ENCODE peak calls at places on chromosomes 11 and 22, in ten cellular contexts. One of them, this sample, is unnamed.

GRCh38 chr22:41217553-41218157 is 12.5 kb downstream of the L3MBTL2 start:
- DNase-seq in BE2C: peak; percentile 69
- DNase-seq in activated T-cell treated with anti-CD3 and anti-CD28 coated beads for 1 hour: no peak
- DNase-seq in stomach: peak; percentile 42
- DNase-seq in kidney: peak; percentile 91
- DNase-seq in transverse colon: peak; percentile 56
- DNase-seq in HepG2: no peak
- DNase-seq in NCI-H2081: no peak
- DNase-seq in NCI-H1105 treated with DMSO at 0.1 percent for 48 hours: peak; percentile 77
- DNase-seq in NCI-H1436: peak; percentile 33
- DNase-seq in this sample: peak; percentile 67

GRCh38 chr11:34948721-34949120 is 32.3 kb downstream of the PDHX start:
- DNase-seq in BE2C: no peak
- DNase-seq in NCI-H2081: no peak
- DNase-seq in kidney: no peak
- DNase-seq in stomach: no peak
- DNase-seq in NCI-H1105 treated with DMSO at 0.1 percent for 48 hours: no peak
- DNase-seq in HepG2: no peak
- DNase-seq in activated T-cell treated with anti-CD3 and anti-CD28 coated beads for 1 hour: no peak
- DNase-seq in NCI-H1436: no peak
- DNase-seq in transverse colon: no peak
- DNase-seq in this sample: no peak

GRCh38 chr22:47593911-47594311 is 831.5 kb downstream of the TBC1D22A start:
- DNase-seq in activated T-cell treated with anti-CD3 and anti-CD28 coated beads for 1 hour: no peak
- DNase-seq in stomach: peak; percentile 20
- DNase-seq in HepG2: no peak
- DNase-seq in NCI-H1105 treated with DMSO at 0.1 percent for 48 hours: no peak
- DNase-seq in transverse colon: no peak
- DNase-seq in kidney: no peak
- DNase-seq in BE2C: no peak
- DNase-seq in NCI-H2081: no peak
- DNase-seq in NCI-H1436: no peak
- DNase-seq in this sample: no peak

GRCh38 chr11:131413217-131413616 is 42.8 kb downstream of the NTM start:
- DNase-seq in NCI-H1105 treated with DMSO at 0.1 percent for 48 hours: no peak
- DNase-seq in activated T-cell treated with anti-CD3 and anti-CD28 coated beads for 1 hour: no peak
- DNase-seq in transverse colon: no peak
- DNase-seq in HepG2: no peak
- DNase-seq in NCI-H2081: no peak
- DNase-seq in BE2C: no peak
- DNase-seq in stomach: no peak
- DNase-seq in NCI-H1436: no peak
- DNase-seq in kidney: no peak
- DNase-seq in this sample: no peak

GRCh38 chr11:107696140-107696539 is 15.7 kb downstream of the SLN start:
- DNase-seq in NCI-H1105 treated with DMSO at 0.1 percent for 48 hours: no peak
- DNase-seq in transverse colon: no peak
- DNase-seq in NCI-H2081: no peak
- DNase-seq in BE2C: no peak
- DNase-seq in kidney: no peak
- DNase-seq in NCI-H1436: no peak
- DNase-seq in HepG2: no peak
- DNase-seq in activated T-cell treated with anti-CD3 and anti-CD28 coated beads for 1 hour: no peak
- DNase-seq in stomach: no peak
- DNase-seq in this sample: no peak

GRCh38 chr11:62558669-62559068 is 12.1 kb upstream of the AHNAK start:
- DNase-seq in stomach: no peak
- DNase-seq in BE2C: no peak
- DNase-seq in activated T-cell treated with anti-CD3 and anti-CD28 coated beads for 1 hour: no peak
- DNase-seq in transverse colon: no peak
- DNase-seq in HepG2: no peak
- DNase-seq in NCI-H1436: no peak
- DNase-seq in kidney: peak; percentile 65
- DNase-seq in NCI-H1105 treated with DMSO at 0.1 percent for 48 hours: no peak
- DNase-seq in NCI-H2081: no peak
- DNase-seq in this sample: no peak

GRCh38 chr11:31844351-31844750 is 33.2 kb upstream of the PAX6 start:
- DNase-seq in BE2C: no peak
- DNase-seq in kidney: no peak
- DNase-seq in transverse colon: no peak
- DNase-seq in HepG2: no peak
- DNase-seq in stomach: no peak
- DNase-seq in activated T-cell treated with anti-CD3 and anti-CD28 coated beads for 1 hour: no peak
- DNase-seq in NCI-H1436: no peak
- DNase-seq in NCI-H1105 treated with DMSO at 0.1 percent for 48 hours: no peak
- DNase-seq in NCI-H2081: no peak
- DNase-seq in this sample: no peak

GRCh38 chr22:44309137-44309536 is 3.6 kb downstream of the SHISAL1 start:
- DNase-seq in transverse colon: peak; percentile 43
- DNase-seq in HepG2: no peak
- DNase-seq in activated T-cell treated with anti-CD3 and anti-CD28 coated beads for 1 hour: no peak
- DNase-seq in kidney: no peak
- DNase-seq in stomach: no peak
- DNase-seq in NCI-H1436: no peak
- DNase-seq in NCI-H2081: no peak
- DNase-seq in BE2C: peak; percentile 29
- DNase-seq in NCI-H1105 treated with DMSO at 0.1 percent for 48 hours: no peak
- DNase-seq in this sample: no peak

GRCh38 chr22:48052621-48052890 is 1290.1 kb downstream of the TBC1D22A start:
- DNase-seq in activated T-cell treated with anti-CD3 and anti-CD28 coated beads for 1 hour: no peak
- DNase-seq in kidney: no peak
- DNase-seq in stomach: no peak
- DNase-seq in NCI-H1105 treated with DMSO at 0.1 percent for 48 hours: no peak
- DNase-seq in NCI-H2081: no peak
- DNase-seq in BE2C: no peak
- DNase-seq in HepG2: no peak
- DNase-seq in transverse colon: no peak
- DNase-seq in NCI-H1436: no peak
- DNase-seq in this sample: no peak

GRCh38 chr11:131849485-131849884 is 479.1 kb downstream of the NTM start:
- DNase-seq in stomach: no peak
- DNase-seq in NCI-H1105 treated with DMSO at 0.1 percent for 48 hours: no peak
- DNase-seq in kidney: no peak
- DNase-seq in BE2C: no peak
- DNase-seq in activated T-cell treated with anti-CD3 and anti-CD28 coated beads for 1 hour: no peak
- DNase-seq in transverse colon: no peak
- DNase-seq in HepG2: no peak
- DNase-seq in NCI-H2081: no peak
- DNase-seq in NCI-H1436: no peak
- DNase-seq in this sample: no peak

GRCh38 chr11:64334764-64335741 is 5.0 kb upstream of the CCDC88B start:
- DNase-seq in HepG2: peak; percentile 85
- DNase-seq in activated T-cell treated with anti-CD3 and anti-CD28 coated beads for 1 hour: no peak
- DNase-seq in NCI-H1436: peak; percentile 72
- DNase-seq in transverse colon: peak; percentile 78
- DNase-seq in BE2C: peak; percentile 71
- DNase-seq in NCI-H2081: no peak
- DNase-seq in stomach: peak; percentile 57
- DNase-seq in kidney: peak; percentile 91
- DNase-seq in NCI-H1105 treated with DMSO at 0.1 percent for 48 hours: peak; percentile 30
- DNase-seq in this sample: peak; percentile 63

GRCh38 chr11:59574467-59574866 is 41.1 kb downstream of the OSBP start:
- DNase-seq in NCI-H2081: no peak
- DNase-seq in stomach: no peak
- DNase-seq in NCI-H1105 treated with DMSO at 0.1 percent for 48 hours: no peak
- DNase-seq in transverse colon: no peak
- DNase-seq in HepG2: no peak
- DNase-seq in NCI-H1436: no peak
- DNase-seq in BE2C: no peak
- DNase-seq in activated T-cell treated with anti-CD3 and anti-CD28 coated beads for 1 hour: no peak
- DNase-seq in kidney: no peak
- DNase-seq in this sample: no peak

GRCh38 chr11:107477820-107478219 is 20.2 kb upstream of the CWF19L2 start:
- DNase-seq in NCI-H1436: no peak
- DNase-seq in NCI-H2081: no peak
- DNase-seq in HepG2: no peak
- DNase-seq in BE2C: no peak
- DNase-seq in stomach: no peak
- DNase-seq in activated T-cell treated with anti-CD3 and anti-CD28 coated beads for 1 hour: no peak
- DNase-seq in kidney: no peak
- DNase-seq in NCI-H1105 treated with DMSO at 0.1 percent for 48 hours: no peak
- DNase-seq in transverse colon: no peak
- DNase-seq in this sample: no peak

GRCh38 chr11:35905901-35906661 is 37.8 kb upstream of the LDLRAD3 start:
- DNase-seq in kidney: no peak
- DNase-seq in NCI-H1105 treated with DMSO at 0.1 percent for 48 hours: no peak
- DNase-seq in BE2C: no peak
- DNase-seq in stomach: no peak
- DNase-seq in NCI-H2081: no peak
- DNase-seq in activated T-cell treated with anti-CD3 and anti-CD28 coated beads for 1 hour: no peak
- DNase-seq in transverse colon: no peak
- DNase-seq in HepG2: no peak
- DNase-seq in NCI-H1436: no peak
- DNase-seq in this sample: no peak

GRCh38 chr11:12606597-12606996 is 67.6 kb upstream of the TEAD1 start:
- DNase-seq in BE2C: no peak
- DNase-seq in transverse colon: no peak
- DNase-seq in kidney: no peak
- DNase-seq in activated T-cell treated with anti-CD3 and anti-CD28 coated beads for 1 hour: no peak
- DNase-seq in NCI-H2081: no peak
- DNase-seq in HepG2: no peak
- DNase-seq in NCI-H1436: no peak
- DNase-seq in stomach: no peak
- DNase-seq in NCI-H1105 treated with DMSO at 0.1 percent for 48 hours: no peak
- DNase-seq in this sample: no peak

GRCh38 chr11:120055646-120056045 is 82.3 kb downstream of the TRIM29 start:
- DNase-seq in HepG2: no peak
- DNase-seq in NCI-H2081: no peak
- DNase-seq in activated T-cell treated with anti-CD3 and anti-CD28 coated beads for 1 hour: no peak
- DNase-seq in transverse colon: no peak
- DNase-seq in NCI-H1436: no peak
- DNase-seq in NCI-H1105 treated with DMSO at 0.1 percent for 48 hours: peak; percentile 68
- DNase-seq in BE2C: no peak
- DNase-seq in kidney: no peak
- DNase-seq in stomach: no peak
- DNase-seq in this sample: no peak

GRCh38 chr11:20367313-20367948 is 3.9 kb downstream of the HTATIP2 start:
- DNase-seq in NCI-H2081: no peak
- DNase-seq in kidney: no peak
- DNase-seq in transverse colon: peak; percentile 49
- DNase-seq in NCI-H1436: no peak
- DNase-seq in NCI-H1105 treated with DMSO at 0.1 percent for 48 hours: no peak
- DNase-seq in BE2C: peak; percentile 39
- DNase-seq in stomach: peak; percentile 43
- DNase-seq in activated T-cell treated with anti-CD3 and anti-CD28 coated beads for 1 hour: peak; percentile 28
- DNase-seq in HepG2: peak; percentile 24
- DNase-seq in this sample: no peak

GRCh38 chr11:45078236-45079074 is 68.0 kb upstream of the PRDM11 start:
- DNase-seq in HepG2: no peak
- DNase-seq in transverse colon: no peak
- DNase-seq in NCI-H1105 treated with DMSO at 0.1 percent for 48 hours: no peak
- DNase-seq in NCI-H1436: no peak
- DNase-seq in BE2C: peak; percentile 23
- DNase-seq in stomach: no peak
- DNase-seq in NCI-H2081: no peak
- DNase-seq in kidney: peak; percentile 50
- DNase-seq in activated T-cell treated with anti-CD3 and anti-CD28 coated beads for 1 hour: no peak
- DNase-seq in this sample: peak; percentile 49

GRCh38 chr11:8937159-8937558 is 4.4 kb upstream of the C11orf16 start:
- DNase-seq in transverse colon: no peak
- DNase-seq in kidney: no peak
- DNase-seq in BE2C: no peak
- DNase-seq in stomach: no peak
- DNase-seq in HepG2: no peak
- DNase-seq in NCI-H2081: no peak
- DNase-seq in NCI-H1105 treated with DMSO at 0.1 percent for 48 hours: no peak
- DNase-seq in NCI-H1436: no peak
- DNase-seq in activated T-cell treated with anti-CD3 and anti-CD28 coated beads for 1 hour: no peak
- DNase-seq in this sample: no peak

GRCh38 chr11:120130991-120131760 is 6.7 kb downstream of the TRIM29 start:
- DNase-seq in NCI-H1105 treated with DMSO at 0.1 percent for 48 hours: no peak
- DNase-seq in activated T-cell treated with anti-CD3 and anti-CD28 coated beads for 1 hour: no peak
- DNase-seq in HepG2: no peak
- DNase-seq in BE2C: peak; percentile 3
- DNase-seq in NCI-H1436: no peak
- DNase-seq in transverse colon: peak; percentile 4
- DNase-seq in stomach: no peak
- DNase-seq in kidney: peak; percentile 45
- DNase-seq in NCI-H2081: no peak
- DNase-seq in this sample: peak; percentile 20

GRCh38 chr11:107593941-107594340 is 3.0 kb downstream of the ELMOD1 start:
- DNase-seq in NCI-H2081: no peak
- DNase-seq in transverse colon: no peak
- DNase-seq in NCI-H1436: no peak
- DNase-seq in stomach: no peak
- DNase-seq in HepG2: no peak
- DNase-seq in kidney: no peak
- DNase-seq in activated T-cell treated with anti-CD3 and anti-CD28 coated beads for 1 hour: no peak
- DNase-seq in BE2C: no peak
- DNase-seq in NCI-H1105 treated with DMSO at 0.1 percent for 48 hours: no peak
- DNase-seq in this sample: no peak

GRCh38 chr22:31089101-31090100 is 8.3 kb downstream of the SMTN start:
- DNase-seq in activated T-cell treated with anti-CD3 and anti-CD28 coated beads for 1 hour: no peak
- DNase-seq in NCI-H1105 treated with DMSO at 0.1 percent for 48 hours: peak; percentile 8
- DNase-seq in kidney: no peak
- DNase-seq in NCI-H2081: no peak
- DNase-seq in NCI-H1436: peak; percentile 7
- DNase-seq in stomach: peak; percentile 54
- DNase-seq in HepG2: no peak
- DNase-seq in BE2C: peak; percentile 76
- DNase-seq in transverse colon: peak; percentile 71
- DNase-seq in this sample: no peak

GRCh38 chr22:50308597-50308935 is 1.1 kb upstream of the PLXNB2 start:
- DNase-seq in kidney: peak; percentile 96
- DNase-seq in HepG2: peak; percentile 59
- DNase-seq in BE2C: no peak
- DNase-seq in NCI-H1105 treated with DMSO at 0.1 percent for 48 hours: no peak
- DNase-seq in NCI-H2081: no peak
- DNase-seq in activated T-cell treated with anti-CD3 and anti-CD28 coated beads for 1 hour: no peak
- DNase-seq in NCI-H1436: no peak
- DNase-seq in stomach: no peak
- DNase-seq in transverse colon: peak; percentile 78
- DNase-seq in this sample: peak; percentile 63

GRCh38 chr11:75498556-75499255 is 27.0 kb downstream of the GDPD5 start:
- DNase-seq in kidney: no peak
- DNase-seq in NCI-H1105 treated with DMSO at 0.1 percent for 48 hours: no peak
- DNase-seq in transverse colon: no peak
- DNase-seq in BE2C: no peak
- DNase-seq in NCI-H2081: no peak
- DNase-seq in HepG2: no peak
- DNase-seq in NCI-H1436: no peak
- DNase-seq in activated T-cell treated with anti-CD3 and anti-CD28 coated beads for 1 hour: no peak
- DNase-seq in stomach: no peak
- DNase-seq in this sample: no peak

GRCh38 chr11:16895306-16895705 is 118.9 kb downstream of the PLEKHA7 start:
- DNase-seq in NCI-H1105 treated with DMSO at 0.1 percent for 48 hours: no peak
- DNase-seq in stomach: no peak
- DNase-seq in NCI-H1436: no peak
- DNase-seq in BE2C: no peak
- DNase-seq in kidney: no peak
- DNase-seq in NCI-H2081: no peak
- DNase-seq in activated T-cell treated with anti-CD3 and anti-CD28 coated beads for 1 hour: no peak
- DNase-seq in transverse colon: no peak
- DNase-seq in HepG2: no peak
- DNase-seq in this sample: no peak

GRCh38 chr22:35631597-35631996 is 14.5 kb upstream of the MB start:
- DNase-seq in BE2C: peak; percentile 63
- DNase-seq in transverse colon: peak; percentile 73
- DNase-seq in activated T-cell treated with anti-CD3 and anti-CD28 coated beads for 1 hour: no peak
- DNase-seq in NCI-H2081: no peak
- DNase-seq in stomach: peak; percentile 59
- DNase-seq in HepG2: peak; percentile 60
- DNase-seq in kidney: peak; percentile 58
- DNase-seq in NCI-H1105 treated with DMSO at 0.1 percent for 48 hours: peak; percentile 10
- DNase-seq in NCI-H1436: peak; percentile 31
- DNase-seq in this sample: no peak

GRCh38 chr22:46783721-46784120 is 21.3 kb downstream of the TBC1D22A start:
- DNase-seq in transverse colon: no peak
- DNase-seq in activated T-cell treated with anti-CD3 and anti-CD28 coated beads for 1 hour: no peak
- DNase-seq in NCI-H1436: no peak
- DNase-seq in kidney: no peak
- DNase-seq in stomach: no peak
- DNase-seq in BE2C: no peak
- DNase-seq in NCI-H2081: no peak
- DNase-seq in NCI-H1105 treated with DMSO at 0.1 percent for 48 hours: no peak
- DNase-seq in HepG2: no peak
- DNase-seq in this sample: no peak

GRCh38 chr11:50174189-50174588 is 141.5 kb downstream of the OR4C45 start:
- DNase-seq in activated T-cell treated with anti-CD3 and anti-CD28 coated beads for 1 hour: no peak
- DNase-seq in NCI-H1436: no peak
- DNase-seq in kidney: no peak
- DNase-seq in NCI-H2081: no peak
- DNase-seq in NCI-H1105 treated with DMSO at 0.1 percent for 48 hours: peak; percentile 38
- DNase-seq in HepG2: no peak
- DNase-seq in BE2C: no peak
- DNase-seq in stomach: no peak
- DNase-seq in transverse colon: no peak
- DNase-seq in this sample: no peak